ENCODE peak calls at places on chromosomes 5 and 9, in four cellular contexts. D is epithelial cell of esophagus, S is uterus, B is fibroblast of pulmonary artery. U is an unnamed sample.

GRCh38 chr9:129964901-129965734 is 77.9 kb downstream of the FNBP1 start:
- DNase-seq in B (peak), S (peak), D (peak), U (peak)

GRCh38 chr5:88984040-88984439 is 101.1 kb upstream of the MEF2C start:
- DNase-seq in S (no peak), D (no peak), B (no peak), U (no peak)

GRCh38 chr5:142690641-142691040 is 4.8 kb upstream of the FGF1 start:
- DNase-seq in D (peak), B (no peak), S (no peak), U (no peak)

GRCh38 chr9:23611874-23612273 is 214.2 kb downstream of the ELAVL2 start:
- DNase-seq in S (no peak), B (no peak), D (no peak), U (no peak)

GRCh38 chr5:74499236-74499635 is 141.3 kb downstream of the ENC1 start:
- DNase-seq in D (no peak), B (no peak), S (no peak), U (no peak)

GRCh38 chr9:96317335-96317980 is 15.5 kb upstream of the HSD17B3 start:
- DNase-seq in S (no peak), D (peak), B (peak), U (peak)

GRCh38 chr5:150544606-150545219 is 36.8 kb downstream of the NDST1 start:
- DNase-seq in B (peak), S (peak), D (peak), U (peak)

GRCh38 chr9:114319147-114319546 is 3.8 kb upstream of the ORM1 start:
- DNase-seq in S (no peak), B (no peak), D (no peak), U (no peak)

GRCh38 chr5:39219433-39219832 is at the start of gene FYB1:
- DNase-seq in S (peak), D (peak), B (peak), U (no peak)

GRCh38 chr5:16536246-16536645 is 70.6 kb upstream of the ZNF622 start:
- DNase-seq in D (peak), S (no peak), B (peak), U (peak)

GRCh38 chr5:69369369-69370121 is at the start of the genes AK6, RAD17 and TAF9:
- DNase-seq in D (peak), S (peak), B (peak), U (peak)
- TF ChIP-seq CTCF in D (no peak), S (no peak), B (no peak), U (no peak)

GRCh38 chr5:9655641-9656040 is 25.5 kb upstream of the TAS2R1 start:
- DNase-seq in S (no peak), D (no peak), B (no peak), U (peak)

GRCh38 chr5:9652295-9652694 is 22.1 kb upstream of the TAS2R1 start:
- DNase-seq in D (no peak), B (no peak), S (no peak), U (no peak)

GRCh38 chr5:9653061-9653460 is 22.9 kb upstream of the TAS2R1 start:
- DNase-seq in B (peak), D (no peak), S (no peak), U (no peak)

GRCh38 chr5:9654886-9655285 is 24.7 kb upstream of the TAS2R1 start:
- DNase-seq in D (no peak), B (peak), S (no peak), U (peak)

GRCh38 chr5:9653811-9654210 is 23.7 kb upstream of the TAS2R1 start:
- DNase-seq in S (no peak), B (peak), D (peak), U (peak)
- H3K4me3 ChIP-seq in S (no peak), B (no peak), D (no peak), U (no peak)

DNA sequence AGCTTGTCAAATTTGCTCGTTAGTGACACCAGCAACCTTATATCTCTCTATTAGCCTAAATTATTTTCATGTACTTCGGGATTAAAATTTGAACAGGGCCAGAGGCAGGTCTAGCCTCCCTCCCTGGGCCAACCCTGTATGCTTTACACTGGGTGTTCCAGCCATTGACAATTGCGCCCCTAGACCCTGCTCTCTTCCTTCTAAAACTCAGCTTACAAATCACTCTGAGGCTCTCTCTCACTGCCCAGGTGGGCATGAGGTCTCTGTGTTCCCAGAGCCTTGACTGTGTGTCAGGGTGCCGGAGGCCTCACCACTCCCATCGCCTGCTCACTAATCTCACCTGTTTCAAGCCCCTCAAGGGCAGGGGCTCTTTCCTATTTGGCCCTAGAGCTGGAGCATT is 6.4 kb upstream of the CFAP90 start:
- DNase-seq in S (no peak), D (no peak), B (no peak), U (no peak)
- TF ChIP-seq CTCF in S (no peak), D (no peak), B (no peak), U (no peak)

DNA sequence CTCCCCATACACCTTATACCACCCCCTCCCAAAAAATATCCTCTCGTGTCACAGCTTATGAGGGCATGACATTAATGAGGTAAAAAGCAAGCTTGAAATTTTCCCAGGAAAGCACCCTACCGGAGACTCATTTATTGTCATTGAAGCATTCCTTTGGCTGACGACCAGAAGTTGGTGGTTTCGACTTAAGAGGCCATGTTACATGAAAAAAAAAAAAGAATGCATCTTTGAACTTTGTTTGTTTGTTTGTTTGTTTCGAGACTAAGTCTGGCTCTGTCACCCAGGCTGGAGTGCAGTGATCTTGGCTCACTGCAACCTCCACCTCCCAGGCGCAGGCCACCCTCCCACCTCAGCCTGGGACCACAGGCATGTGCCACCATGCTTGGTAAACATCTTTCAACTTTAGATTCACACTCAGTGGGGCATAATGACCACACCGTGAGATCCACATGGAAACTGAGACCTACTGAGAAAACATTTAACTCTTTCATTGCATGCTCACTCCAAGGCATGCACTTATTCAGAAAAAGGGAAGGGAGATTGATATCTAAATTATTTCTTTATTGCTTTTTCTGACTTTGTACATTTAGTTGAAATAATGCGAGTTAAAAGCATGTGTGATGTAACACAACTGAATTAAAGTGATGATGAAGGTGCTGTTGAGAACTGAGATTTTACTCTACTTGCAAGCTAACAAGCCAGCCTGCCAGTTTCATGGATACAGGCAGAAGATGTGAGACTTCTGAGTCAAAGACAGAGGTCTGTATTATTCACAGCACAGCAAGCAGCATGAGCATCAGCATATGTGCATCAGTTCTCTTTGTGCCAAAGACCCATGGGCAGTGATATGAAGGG is 5.1 kb upstream of the RAB14 start:
- DNase-seq in B (peak), D (no peak), S (no peak), U (peak)
- H3K4me3 ChIP-seq in B (no peak), D (no peak), S (no peak), U (no peak)